ENCODE peak calls at places on chromosomes 2 and 18, in six cellular contexts. Y, D, N, G, U and S are unnamed samples.

GRCh38 chr18:78634061-78634696 is 345.4 kb upstream of the SALL3 start:
- DNase-seq in Y (peak; percentile 40), D (no peak), N (no peak), G (no peak), U (no peak), S (peak; percentile 29)

GRCh38 chr2:163734401-163734800 is 1.4 kb downstream of the FIGN start:
- DNase-seq in Y (no peak), D (no peak), N (no peak), G (no peak), U (no peak), S (no peak)

GRCh38 chr2:187658952-187659525 is 104.8 kb upstream of the TFPI start:
- DNase-seq in Y (no peak), D (no peak), N (no peak), G (no peak), U (no peak), S (no peak)

GRCh38 chr18:61992285-61992684 is 99.5 kb upstream of the RNF152 start:
- DNase-seq in Y (no peak), D (no peak), N (peak; percentile 42), G (no peak), U (no peak), S (no peak)

GRCh38 chr2:48674933-48675332 is 57.3 kb downstream of the GTF2A1L start:
- DNase-seq in Y (no peak), D (no peak), N (no peak), G (no peak), U (no peak), S (no peak)

GRCh38 chr2:210195066-210195852 is 24.1 kb upstream of the KANSL1L start:
- DNase-seq in Y (no peak), D (no peak), N (peak; percentile 36), G (no peak), U (no peak), S (no peak)

GRCh38 chr2:165594231-165594934 is 124.9 kb downstream of the CSRNP3 start:
- DNase-seq in Y (no peak), D (no peak), N (no peak), G (no peak), U (no peak), S (no peak)

GRCh38 chr2:118848381-118849225 is 1.2 kb upstream of the EN1 start:
- DNase-seq in Y (no peak), D (no peak), N (no peak), G (no peak), U (no peak), S (no peak)

GRCh38 chr2:231191896-231192872 is 6.2 kb upstream of the ARMC9 start:
- DNase-seq in Y (peak; percentile 92), D (no peak), N (no peak), G (peak; percentile 24), U (no peak), S (no peak)

GRCh38 chr18:54023471-54023870 is 201.0 kb downstream of the MBD2 start:
- DNase-seq in Y (no peak), D (no peak), N (no peak), G (no peak), U (no peak), S (no peak)

GRCh38 chr2:236335696-236336574 is 71.7 kb upstream of the ASB18 start:
- DNase-seq in Y (no peak), D (no peak), N (no peak), G (no peak), U (no peak), S (no peak)

GRCh38 chr2:85437488-85438290 is 19.2 kb downstream of the SH2D6 start:
- DNase-seq in Y (peak; percentile 95), D (peak; percentile 97), N (no peak), G (peak; percentile 92), U (peak; percentile 85), S (no peak)

GRCh38 chr2:31270136-31270535 is 36.2 kb downstream of the EHD3 start:
- DNase-seq in Y (no peak), D (no peak), N (no peak), G (no peak), U (no peak), S (no peak)

GRCh38 chr2:128282246-128282975 is 36.3 kb downstream of the HS6ST1 start:
- DNase-seq in Y (peak; percentile 60), D (peak; percentile 80), N (no peak), G (no peak), U (no peak), S (peak; percentile 50)

GRCh38 chr2:233546774-233547173 is 19.8 kb downstream of the USP40 start:
- DNase-seq in Y (no peak), D (no peak), N (no peak), G (no peak), U (no peak), S (no peak)

GRCh38 chr2:233546101-233546500 is 20.5 kb downstream of the USP40 start:
- DNase-seq in Y (no peak), D (no peak), N (no peak), G (no peak), U (no peak), S (no peak)

GRCh38 chr2:233544079-233544690 is 22.4 kb downstream of the USP40 start:
- DNase-seq in Y (no peak), D (no peak), N (no peak), G (no peak), U (no peak), S (no peak)

GRCh38 chr2:233538741-233539140 is 27.8 kb downstream of the USP40 start:
- DNase-seq in Y (no peak), D (no peak), N (no peak), G (no peak), U (no peak), S (no peak)

DNA sequence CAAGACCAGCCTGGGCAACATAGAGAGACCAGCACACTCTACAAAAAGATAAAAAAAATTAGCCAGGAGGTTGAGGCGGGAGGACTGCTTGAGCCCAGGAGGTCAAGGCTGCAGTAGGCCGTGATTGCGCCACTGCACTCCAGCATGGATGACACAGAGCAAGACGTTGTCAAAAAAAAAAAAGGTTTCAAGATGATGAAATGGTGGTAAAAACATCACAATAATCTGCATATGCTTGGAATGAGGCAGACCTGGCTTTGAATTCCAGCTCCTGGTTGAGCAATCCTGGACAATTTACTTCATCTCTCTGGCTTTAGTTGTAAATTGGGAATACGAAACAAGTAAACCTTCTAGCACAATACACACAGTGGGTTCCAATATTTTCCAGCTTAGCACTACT is 24.1 kb downstream of the USP40 start:
- DNase-seq in Y (no peak), D (no peak), N (peak; percentile 65), G (no peak), U (no peak), S (no peak)
- H3K36me3 ChIP-seq in Y (peaks cover 56% of the 10 kb centered on the region), D (peaks cover 70% of the 10 kb centered on the region), N (peaks cover 37% of the 10 kb centered on the region), G (peaks cover 2% of the 10 kb centered on the region), U (no peaks in the 10 kb centered on the region), S (peaks cover 65% of the 10 kb centered on the region)

DNA sequence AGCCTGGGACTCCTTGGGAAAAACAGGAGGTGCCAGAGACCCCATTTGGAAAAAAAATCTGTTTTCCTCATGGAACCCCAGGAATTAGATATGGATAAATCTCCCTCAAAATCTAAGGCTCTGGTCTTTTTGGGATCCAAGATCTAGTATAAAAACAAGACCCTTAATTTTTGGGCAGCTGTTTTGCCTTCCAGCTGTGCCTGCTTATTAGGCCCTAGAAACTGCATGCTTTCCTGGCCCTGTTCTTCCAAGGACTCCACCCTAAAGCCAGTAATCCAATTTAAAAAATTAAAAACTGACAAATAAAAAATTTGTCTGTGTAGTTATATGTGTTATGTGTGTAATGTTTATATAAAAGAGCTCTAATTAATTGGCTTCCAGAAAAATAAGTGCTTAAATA is 274.6 kb downstream of the STK39 start:
- DNase-seq in Y (no peak), D (no peak), N (no peak), G (no peak), U (no peak), S (no peak)
- H3K9me3 ChIP-seq in Y (no peaks in the 10 kb centered on the region), D (peaks cover 26% of the 10 kb centered on the region), N (no peaks in the 10 kb centered on the region), G (peaks cover 11% of the 10 kb centered on the region), U (peaks cover 4% of the 10 kb centered on the region), S (no peaks in the 10 kb centered on the region)

GRCh38 chr2:6856548-6856920 is 9.2 kb downstream of the CMPK2 start:
- DNase-seq in Y (no peak), D (no peak), N (no peak), G (no peak), U (no peak), S (no peak)

GRCh38 chr2:6852210-6852609 is 13.5 kb downstream of the CMPK2 start:
- DNase-seq in Y (no peak), D (no peak), N (no peak), G (no peak), U (no peak), S (no peak)

GRCh38 chr2:6855860-6856547 is 9.7 kb downstream of the CMPK2 start:
- DNase-seq in Y (no peak), D (no peak), N (no peak), G (no peak), U (no peak), S (no peak)
- H3K36me3 ChIP-seq in Y (peaks cover 23% of the 10 kb centered on the region), D (peaks cover 100% of the 10 kb centered on the region), N (no peaks in the 10 kb centered on the region), G (peaks cover 3% of the 10 kb centered on the region), U (peaks cover 5% of the 10 kb centered on the region), S (no peaks in the 10 kb centered on the region)

GRCh38 chr2:170891893-170892292 is 37.2 kb upstream of the GORASP2 start:
- DNase-seq in Y (no peak), D (no peak), N (no peak), G (no peak), U (no peak), S (no peak)
- H3K9me3 ChIP-seq in Y (no peaks in the 10 kb centered on the region), D (no peaks in the 10 kb centered on the region), N (no peaks in the 10 kb centered on the region), G (no peaks in the 10 kb centered on the region), U (no peaks in the 10 kb centered on the region), S (no peaks in the 10 kb centered on the region)

DNA sequence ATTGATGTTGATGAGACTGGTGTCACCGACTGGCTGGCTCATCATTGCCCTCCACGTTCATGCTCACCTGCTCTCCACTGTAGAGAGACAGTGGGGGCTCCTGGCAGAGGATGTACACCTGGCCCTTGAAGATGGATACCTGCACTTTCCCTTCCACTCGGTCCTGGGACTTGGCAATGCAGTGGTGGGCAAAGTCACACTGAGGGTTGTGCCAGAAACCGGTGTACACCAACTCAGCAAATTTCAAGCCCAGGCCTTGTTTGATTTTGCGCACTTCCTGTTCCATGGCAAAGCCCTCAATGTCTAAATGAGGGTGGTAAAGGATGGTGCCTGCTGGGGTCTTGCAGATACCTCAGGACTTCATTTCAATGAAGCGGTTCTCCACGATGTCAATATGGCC is 32.5 kb downstream of the GEMIN6 start:
- DNase-seq in Y (no peak), D (no peak), N (no peak), G (no peak), U (no peak), S (no peak)
- H3K36me3 ChIP-seq in Y (peaks cover 72% of the 10 kb centered on the region), D (peaks cover 67% of the 10 kb centered on the region), N (no peaks in the 10 kb centered on the region), G (no peaks in the 10 kb centered on the region), U (no peaks in the 10 kb centered on the region), S (peaks cover 9% of the 10 kb centered on the region)

DNA sequence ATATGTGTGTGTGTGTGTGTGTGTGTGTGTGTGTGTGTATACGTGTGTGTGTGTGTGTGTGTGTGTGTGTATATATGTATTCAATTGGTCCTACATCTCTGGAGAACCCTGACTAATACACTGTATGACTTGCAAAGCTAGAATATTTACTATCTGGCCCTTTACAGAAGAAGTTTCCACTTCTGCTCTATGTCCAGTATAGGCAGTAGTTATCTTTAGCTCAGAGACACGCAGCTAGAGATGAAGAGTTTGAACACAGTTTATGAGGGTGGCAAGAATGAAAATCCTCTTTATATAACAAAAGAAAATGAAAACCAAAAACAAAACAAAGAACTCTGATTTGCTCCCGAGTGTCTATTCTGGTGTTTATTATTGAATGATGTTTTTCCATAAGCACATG is 201.2 kb downstream of the ASB1 start:
- DNase-seq in Y (no peak), D (no peak), N (no peak), G (no peak), U (no peak), S (no peak)
- H3K9me3 ChIP-seq in Y (no peaks in the 10 kb centered on the region), D (no peaks in the 10 kb centered on the region), N (no peaks in the 10 kb centered on the region), G (no peaks in the 10 kb centered on the region), U (no peaks in the 10 kb centered on the region), S (no peaks in the 10 kb centered on the region)